ENCODE peak calls at places on chromosome 7, in four cellular contexts. H is GM12878, N is HL-60, Y is K562. M is an unnamed sample.

GRCh38 chr7:21454182-21454581 is 26.3 kb downstream of the SP4 start:
- DNase-seq in H (no peak), N (no peak), Y (no peak), M (no peak)

GRCh38 chr7:141945356-141945755 is 1.4 kb downstream of the CLEC5A start:
- DNase-seq in H (no peak), N (peak), Y (no peak), M (no peak)

GRCh38 chr7:145845345-145845744 is 271.3 kb upstream of the CNTNAP2 start:
- DNase-seq in H (no peak), N (no peak), Y (no peak), M (no peak)

GRCh38 chr7:102222445-102222844 is 64.2 kb upstream of the SH2B2 start:
- DNase-seq in H (no peak), N (no peak), Y (no peak), M (no peak)

GRCh38 chr7:134126937-134127848 is at the start of gene LRGUK:
- DNase-seq in H (peak), N (peak), Y (peak), M (peak)

GRCh38 chr7:7761340-7761973 is 43.0 kb upstream of the RPA3 start:
- DNase-seq in H (no peak), N (peak), Y (peak), M (no peak)

GRCh38 chr7:143988986-143989745 is 11.0 kb upstream of the OR6B1 start:
- DNase-seq in H (no peak), N (no peak), Y (no peak), M (no peak)

GRCh38 chr7:158865462-158865922 is 9.1 kb downstream of the DYNC2I1 start:
- DNase-seq in H (no peak), N (no peak), Y (peak), M (no peak)

GRCh38 chr7:22574756-22575517 is 74.9 kb upstream of the STEAP1B start:
- DNase-seq in H (no peak), N (no peak), Y (no peak), M (no peak)

GRCh38 chr7:75967573-75967997 is 26.8 kb downstream of the TMEM120A start:
- DNase-seq in H (no peak), N (peak), Y (no peak), M (no peak)

GRCh38 chr7:123917878-123918277 is 7.2 kb upstream of the SPAM1 start:
- DNase-seq in H (no peak), N (no peak), Y (no peak), M (no peak)

GRCh38 chr7:112069879-112070321 is 136.3 kb downstream of the DOCK4 start:
- DNase-seq in H (no peak), N (no peak), Y (no peak), M (no peak)

GRCh38 chr7:23184291-23184690 is 2.4 kb downstream of the NUP42 start:
- DNase-seq in H (no peak), N (no peak), Y (no peak), M (no peak)

GRCh38 chr7:155164316-155164715 is 94.2 kb downstream of the HTR5A start:
- DNase-seq in H (no peak), N (no peak), Y (no peak), M (no peak)

GRCh38 chr7:92527300-92528187 is 776 bp downstream of the PEX1 start:
- DNase-seq in H (peak), N (peak), Y (peak), M (peak)
- TF ChIP-seq POLR2AphosphoS5 in H (peak), N (no peak), Y (no peak), M (no peak)

DNA sequence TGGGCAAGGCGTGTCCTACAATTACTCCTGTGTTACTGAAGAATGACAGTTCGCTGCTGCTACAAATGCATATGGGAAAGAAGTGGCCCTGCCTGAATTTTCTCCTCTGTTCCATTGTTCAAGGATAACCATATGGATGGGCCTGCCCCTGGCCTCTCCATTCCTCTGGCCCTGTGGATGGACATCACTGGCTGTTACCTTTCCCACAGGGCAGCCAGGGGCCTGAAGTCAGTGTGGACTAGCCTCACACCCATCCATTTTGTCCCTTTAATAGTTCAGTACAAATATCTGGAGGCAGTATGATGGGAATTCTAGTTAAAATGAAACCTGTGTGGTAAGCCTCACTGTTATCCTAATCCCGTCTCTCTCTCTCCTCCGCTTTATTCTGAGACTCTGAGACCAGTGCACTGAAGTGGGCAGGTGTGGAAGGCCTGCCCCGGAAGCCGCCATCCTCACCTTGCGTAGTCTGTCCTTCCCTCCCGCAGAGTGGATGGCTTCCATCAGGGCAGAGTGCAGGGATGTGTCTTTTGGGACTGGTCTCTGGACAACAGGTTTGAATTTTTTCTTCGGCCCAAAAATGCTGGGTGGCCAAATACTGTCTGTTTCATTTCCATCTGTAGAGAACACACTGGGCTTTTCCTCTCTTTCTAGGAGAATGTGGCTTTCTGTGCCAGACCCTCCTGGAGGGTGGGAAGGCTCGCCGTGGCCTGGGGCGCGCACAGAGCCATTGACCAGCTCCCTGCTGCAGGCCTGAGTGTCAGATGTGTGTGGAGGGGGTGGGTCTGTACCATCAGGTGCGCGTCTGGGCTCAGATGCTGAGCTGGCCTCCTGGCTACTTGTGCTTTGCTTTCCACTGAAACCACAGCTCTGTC is 244.8 kb upstream of the GRB10 start:
- DNase-seq in H (no peak), N (no peak), Y (no peak), M (no peak)
- TF ChIP-seq SPI1 in H (no peak), N (no peak), Y (no peak), M (no peak)

DNA sequence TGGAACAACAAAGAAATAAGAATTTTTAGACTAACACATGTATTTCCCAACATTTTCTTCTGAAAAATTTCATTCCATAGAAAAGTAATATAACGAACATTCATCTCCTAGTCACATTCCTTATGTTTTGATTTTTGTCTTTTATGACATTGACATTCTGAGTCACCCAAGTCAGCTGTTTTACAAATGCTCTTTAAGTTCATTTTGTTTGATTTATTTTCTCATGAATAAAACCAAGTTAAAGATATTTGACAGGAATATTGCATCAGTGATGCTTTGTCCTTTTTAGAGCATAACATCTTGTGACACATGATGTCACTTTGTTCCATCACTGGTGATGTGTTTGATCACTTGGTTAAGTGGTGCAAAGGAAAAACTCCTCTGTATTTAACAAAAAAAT is 48.4 kb downstream of the HGF start:
- DNase-seq in H (no peak), N (no peak), Y (no peak), M (no peak)
- TF ChIP-seq POLR2AphosphoS5 in H (no peak), N (no peak), Y (no peak), M (no peak)

DNA sequence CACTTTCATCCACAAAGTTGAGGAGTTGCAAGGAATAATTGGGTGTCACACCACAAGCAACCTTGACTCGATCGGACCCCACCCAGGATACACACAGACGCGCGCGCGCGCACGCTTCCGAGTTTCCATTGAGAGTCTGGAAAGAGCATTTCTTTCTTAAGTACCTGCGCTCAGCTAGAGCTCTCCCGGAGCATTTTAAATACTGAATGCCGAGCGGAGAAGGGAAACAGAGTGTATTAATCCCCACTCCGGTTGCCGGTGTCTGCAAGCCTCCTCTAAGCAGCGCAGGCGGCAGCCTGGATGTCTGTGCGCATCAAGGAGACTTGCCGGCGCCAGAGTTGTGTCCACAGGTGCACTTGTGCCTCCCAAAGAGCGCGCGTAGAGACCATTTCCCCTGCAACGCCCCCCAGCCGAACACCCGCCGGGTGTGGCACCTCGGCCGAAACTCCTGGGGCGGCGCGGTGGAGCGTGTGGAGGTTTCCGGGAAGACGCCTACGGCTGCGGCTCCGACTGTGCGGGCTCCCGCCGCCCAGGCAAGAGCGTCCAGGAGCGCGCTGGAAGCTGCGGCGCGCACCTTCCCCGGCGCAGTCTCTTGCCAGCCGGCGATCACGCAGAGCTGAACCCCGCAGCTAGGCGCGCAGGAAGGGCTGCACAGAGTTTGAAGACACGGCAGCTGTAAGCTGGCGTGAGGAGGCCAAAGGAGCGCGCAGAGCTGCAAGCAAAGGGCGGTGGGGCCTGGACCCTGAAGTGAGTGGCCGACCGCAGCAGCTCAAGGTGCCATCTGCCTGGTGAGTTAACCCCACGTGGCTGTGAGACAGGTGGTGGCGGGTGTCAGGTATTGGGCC is 1.1 kb upstream of the FEZF1 start:
- DNase-seq in H (no peak), N (no peak), Y (no peak), M (no peak)
- TF ChIP-seq SPI1 in H (no peak), N (no peak), Y (no peak), M (no peak)

DNA sequence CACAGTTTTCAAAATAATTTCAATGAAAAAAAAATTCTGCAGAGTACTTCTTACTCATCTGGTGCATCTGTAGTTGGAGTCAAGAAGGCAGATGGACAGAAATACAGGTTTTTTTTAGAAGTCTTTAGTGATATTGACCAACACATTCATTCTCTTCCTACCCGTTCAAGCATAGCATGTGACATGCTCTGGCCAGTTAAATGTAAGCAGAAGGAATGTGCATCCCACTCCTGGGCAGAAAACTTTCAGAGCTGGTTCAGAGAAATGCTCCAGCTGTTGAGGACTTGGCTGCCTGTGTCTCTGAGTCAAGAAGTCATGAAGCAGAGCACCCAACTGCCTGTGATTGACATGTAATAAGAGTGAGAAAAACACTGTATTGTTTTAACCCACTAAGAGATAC is 665.3 kb upstream of the IGFBP3 start:
- DNase-seq in H (no peak), N (no peak), Y (no peak), M (no peak)
- TF ChIP-seq POLR2AphosphoS5 in H (no peak), N (no peak), Y (no peak), M (no peak)

GRCh38 chr7:770786-771185 is 43.7 kb upstream of the PRKAR1B start:
- DNase-seq in H (no peak), N (no peak), Y (no peak), M (no peak)

GRCh38 chr7:770336-770735 is 43.3 kb upstream of the PRKAR1B start:
- DNase-seq in H (no peak), N (no peak), Y (no peak), M (no peak)

GRCh38 chr7:767941-768729 is 41.1 kb upstream of the PRKAR1B start:
- DNase-seq in H (no peak), N (no peak), Y (no peak), M (no peak)

GRCh38 chr7:767580-767940 is 40.5 kb upstream of the PRKAR1B start:
- DNase-seq in H (no peak), N (no peak), Y (no peak), M (no peak)

DNA sequence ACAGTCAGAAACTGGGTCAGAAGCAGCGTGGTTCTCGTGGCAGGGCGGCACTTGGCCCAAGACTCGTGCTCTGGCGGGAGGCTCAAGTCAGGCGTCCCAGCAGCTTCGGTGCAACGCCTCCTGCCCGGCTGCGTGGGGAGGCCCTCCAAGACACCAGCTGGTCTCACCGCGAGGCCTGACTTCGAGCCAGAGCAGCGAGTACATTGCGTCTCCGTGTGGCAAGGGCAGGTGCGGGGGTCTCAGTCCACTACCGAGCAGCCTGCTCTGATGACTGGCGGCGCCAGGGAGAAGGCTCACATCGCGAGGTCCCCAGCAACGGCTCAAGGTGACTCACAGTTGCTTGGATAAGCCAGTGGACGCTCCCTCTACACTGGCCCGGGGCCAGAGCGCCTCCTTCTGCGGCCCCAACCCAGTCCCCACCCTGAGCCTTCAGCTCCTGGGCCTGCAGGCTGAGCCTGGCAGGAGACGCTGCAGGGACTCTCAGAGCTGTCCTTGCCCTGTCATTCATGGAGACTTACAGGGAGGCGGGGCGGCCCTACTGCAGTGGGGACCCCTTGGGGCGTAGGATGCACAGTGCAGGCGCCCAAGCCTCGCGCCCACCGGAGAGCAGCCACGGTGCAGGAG is 41.9 kb upstream of the PRKAR1B start:
- DNase-seq in H (no peak), N (no peak), Y (peak), M (no peak)
- TF ChIP-seq SPI1 in H (no peak), N (no peak), Y (no peak), M (no peak)

DNA sequence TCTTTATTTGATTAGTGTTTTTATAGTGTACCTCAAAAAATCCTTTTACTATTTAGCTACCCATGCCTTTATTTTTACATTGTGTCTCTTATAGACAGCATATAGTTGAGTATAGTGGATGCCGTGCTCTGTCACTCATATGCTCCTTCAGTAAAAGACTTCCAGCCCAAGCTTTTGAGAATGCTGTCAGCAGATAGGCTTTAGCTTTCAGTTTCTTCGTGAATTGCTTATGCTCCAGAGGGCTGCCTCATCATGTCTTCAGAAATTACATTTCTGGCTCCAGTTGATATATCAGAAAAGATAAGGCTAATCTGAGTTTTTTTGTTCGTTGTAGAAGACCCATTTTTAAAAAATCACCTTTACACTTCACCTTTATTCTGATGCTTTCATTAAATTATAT is 332.0 kb downstream of the NXPH1 start:
- DNase-seq in H (no peak), N (no peak), Y (no peak), M (no peak)
- TF ChIP-seq POLR2AphosphoS5 in H (no peak), N (no peak), Y (no peak), M (no peak)

GRCh38 chr7:129225206-129225930 is 538 bp downstream of the AHCYL2 start:
- DNase-seq in H (no peak), N (no peak), Y (peak), M (no peak)
- TF ChIP-seq SPI1 in H (no peak), N (peak), Y (peak), M (peak)

M was measured in GM12891.